ENCODE peak calls at places on chromosomes 2 and 18, in eight cellular contexts. A is type B pancreatic cell, C is thoracic aorta, P is PC-3, M is body of pancreas, N is endodermal cell, Z is WTC11, U is neural crest cell. X is an unnamed sample.

GRCh38 chr18:10953672-10954071 is 195.7 kb downstream of the PIEZO2 start:
- DNase-seq in A (no peak), C (no peak), P (no peak), M (no peak), N (no peak), Z (no peak), U (no peak), X (no peak)

GRCh38 chr2:21008790-21009661 is 34.8 kb downstream of the APOB start:
- DNase-seq in A (no peak), C (no peak), P (no peak), M (no peak), N (no peak), Z (no peak), U (no peak), X (no peak)

GRCh38 chr2:232632904-232633412 is 446 bp upstream of the EFHD1 start:
- DNase-seq in A (no peak), C (no peak), P (peak; percentile 32), M (peak; percentile 12), N (peak; percentile 47), Z (no peak), U (no peak), X (no peak)

GRCh38 chr2:126761256-126761980 is 105.5 kb downstream of the GYPC start:
- DNase-seq in A (peak; percentile 43), C (no peak), P (no peak), M (no peak), N (no peak), Z (no peak), U (no peak), X (no peak)

GRCh38 chr2:42924436-42924897 is 132.1 kb upstream of the HAAO start:
- DNase-seq in A (no peak), C (no peak), P (no peak), M (no peak), N (no peak), Z (no peak), U (no peak), X (peak; percentile 60)

GRCh38 chr18:55337908-55338521 is 250.0 kb downstream of the TCF4 start:
- DNase-seq in A (no peak), C (no peak), P (no peak), M (no peak), N (no peak), Z (no peak), U (no peak), X (no peak)

GRCh38 chr2:236769981-236770671 is 200.5 kb downstream of the ACKR3 start:
- DNase-seq in A (no peak), C (no peak), P (peak; percentile 95), M (no peak), N (peak; percentile 71), Z (no peak), U (no peak), X (peak; percentile 93)

GRCh38 chr2:162017233-162017632 is 56.8 kb downstream of the DPP4 start:
- DNase-seq in A (no peak), C (no peak), P (no peak), M (no peak), N (no peak), Z (no peak), U (no peak), X (no peak)

GRCh38 chr2:159973325-159973724 is 89.1 kb downstream of the PLA2R1 start:
- DNase-seq in A (no peak), C (no peak), P (no peak), M (no peak), N (no peak), Z (no peak), U (no peak), X (no peak)

GRCh38 chr2:140654565-140654964 is 1476.3 kb downstream of the LRP1B start:
- DNase-seq in A (no peak), C (no peak), P (no peak), M (no peak), N (no peak), Z (no peak), U (no peak), X (no peak)

GRCh38 chr18:22998336-22998735 is 65.2 kb downstream of the RBBP8 start:
- DNase-seq in A (no peak), C (no peak), P (no peak), M (no peak), N (no peak), Z (no peak), U (no peak), X (no peak)

GRCh38 chr2:230824406-230824978 is 40.2 kb upstream of the ITM2C start:
- DNase-seq in A (no peak), C (no peak), P (peak; percentile 82), M (peak; percentile 56), N (peak; percentile 87), Z (peak; percentile 59), U (peak; percentile 58), X (peak; percentile 86)

GRCh38 chr2:191854385-191855372 is 7.8 kb upstream of the CAVIN2 start:
- DNase-seq in A (no peak), C (no peak), P (peak; percentile 15), M (no peak), N (no peak), Z (no peak), U (no peak), X (no peak)

GRCh38 chr2:3320910-3321605 is 56.6 kb downstream of the EIPR1 start:
- DNase-seq in A (no peak), C (no peak), P (no peak), M (no peak), N (no peak), Z (no peak), U (no peak), X (no peak)

GRCh38 chr2:152166633-152167032 is 8.9 kb downstream of the STAM2 start:
- DNase-seq in A (no peak), C (no peak), P (peak; percentile 18), M (no peak), N (no peak), Z (no peak), U (no peak), X (no peak)

GRCh38 chr18:22694954-22695353 is 238.2 kb upstream of the RBBP8 start:
- DNase-seq in A (no peak), C (peak; percentile 8), P (peak; percentile 93), M (peak; percentile 24), N (peak; percentile 72), Z (no peak), U (no peak), X (peak; percentile 95)

GRCh38 chr2:60717691-60718090 is 38.4 kb upstream of the PAPOLG start:
- DNase-seq in A (no peak), C (no peak), P (no peak), M (no peak), N (peak; percentile 34), Z (no peak), U (no peak), X (peak; percentile 90)

GRCh38 chr2:188944442-188944841 is 29.7 kb upstream of the COL3A1 start:
- DNase-seq in A (no peak), C (no peak), P (no peak), M (no peak), N (no peak), Z (no peak), U (no peak), X (no peak)

GRCh38 chr18:4704766-4705165 is 249.7 kb upstream of the DLGAP1 start:
- DNase-seq in A (no peak), C (no peak), P (no peak), M (no peak), N (peak; percentile 62), Z (no peak), U (no peak), X (no peak)

GRCh38 chr2:162293122-162293781 is 25.2 kb downstream of the IFIH1 start:
- DNase-seq in A (no peak), C (no peak), P (peak; percentile 57), M (peak; percentile 16), N (no peak), Z (no peak), U (no peak), X (peak; percentile 65)

GRCh38 chr2:230713331-230714121 is 884 bp downstream of the CAB39 start:
- DNase-seq in A (peak; percentile 74), C (no peak), P (peak; percentile 57), M (peak; percentile 68), N (peak; percentile 80), Z (peak; percentile 33), U (peak; percentile 11), X (peak; percentile 62)

GRCh38 chr18:2538236-2538635 is 33.1 kb downstream of the METTL4 start:
- DNase-seq in A (no peak), C (no peak), P (no peak), M (no peak), N (no peak), Z (no peak), U (no peak), X (no peak)

GRCh38 chr18:2538844-2539243 is 32.5 kb downstream of the METTL4 start:
- DNase-seq in A (no peak), C (no peak), P (no peak), M (no peak), N (no peak), Z (no peak), U (no peak), X (no peak)

GRCh38 chr18:2536493-2536892 is 34.8 kb downstream of the METTL4 start:
- DNase-seq in A (no peak), C (no peak), P (peak; percentile 18), M (no peak), N (no peak), Z (no peak), U (no peak), X (peak; percentile 17)

GRCh38 chr18:2536063-2536462 is 35.2 kb downstream of the METTL4 start:
- DNase-seq in A (no peak), C (no peak), P (no peak), M (no peak), N (no peak), Z (no peak), U (no peak), X (no peak)

DNA sequence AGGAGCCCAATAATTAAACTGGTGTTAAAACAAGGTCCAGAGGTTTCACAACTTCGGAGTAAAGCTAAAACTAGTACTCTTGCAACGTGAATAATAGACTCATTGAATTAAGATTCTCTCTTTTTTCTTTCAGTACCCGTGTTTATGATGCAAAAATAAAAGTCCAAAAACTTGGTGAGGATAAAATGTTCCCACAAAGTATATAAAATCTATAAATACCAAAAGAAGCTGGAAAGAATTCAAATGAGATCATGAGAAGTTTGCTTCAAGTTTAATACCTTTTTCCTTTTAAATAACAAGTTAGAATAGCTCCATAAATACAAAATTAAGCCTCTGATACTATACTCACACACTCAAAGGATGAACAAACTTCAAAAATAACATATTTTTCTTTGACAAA is 34.0 kb downstream of the METTL4 start:
- DNase-seq in A (no peak), C (no peak), P (no peak), M (no peak), N (no peak), Z (no peak), U (no peak), X (no peak)
- TF ChIP-seq CTCF in A (no peak), C (no peak), P (no peak), M (no peak), N (no peak), Z (no peak), U (no peak), X (no peak)

GRCh38 chr2:30807249-30807648 is at the start of gene CAPN13:
- DNase-seq in A (no peak), C (no peak), P (peak; percentile 77), M (peak; percentile 88), N (peak; percentile 91), Z (peak; percentile 49), U (no peak), X (peak; percentile 41)
- TF ChIP-seq CTCF in A (no peak), C (no peak), P (peak; percentile 29), M (peak; percentile 54), N (peak; percentile 62), Z (no peak), U (no peak), X (no peak)

GRCh38 chr2:15797231-15797945 is 143.0 kb upstream of the MYCN start:
- DNase-seq in A (no peak), C (no peak), P (no peak), M (no peak), N (peak; percentile 85), Z (peak; percentile 72), U (no peak), X (peak; percentile 14)
- TF ChIP-seq CTCF in A (peak; percentile 51), C (no peak), P (no peak), M (no peak), N (peak; percentile 74), Z (no peak), U (peak; percentile 38), X (no peak)

GRCh38 chr2:65638438-65638837 is 206.0 kb upstream of the SPRED2 start:
- DNase-seq in A (no peak), C (no peak), P (no peak), M (no peak), N (peak; percentile 61), Z (no peak), U (no peak), X (no peak)
- TF ChIP-seq CTCF in A (peak; percentile 62), C (no peak), P (peak; percentile 49), M (no peak), N (peak; percentile 73), Z (no peak), U (peak; percentile 46), X (no peak)

X was measured in MCF 10A.